ENCODE peak calls at places on chromosomes 6 and 20, in seven cellular contexts. I, Q, C, B, T, S and U are unnamed samples.

GRCh38 chr6:93896081-93896480 is 476.7 kb upstream of the EPHA7 start:
- DNase-seq in I (no peak), Q (no peak), C (no peak), B (no peak), T (no peak), S (no peak), U (no peak)

GRCh38 chr6:35173068-35174042 is 32.2 kb upstream of the TCP11 start:
- DNase-seq in I (no peak), Q (no peak), C (no peak), B (peak; percentile 24), T (no peak), S (no peak), U (no peak)

GRCh38 chr20:37464173-37464572 is 56.9 kb upstream of the NNAT start:
- DNase-seq in I (no peak), Q (no peak), C (no peak), B (no peak), T (no peak), S (no peak), U (no peak)

GRCh38 chr6:9659848-9660247 is 755.0 kb downstream of the TFAP2A start:
- DNase-seq in I (no peak), Q (no peak), C (no peak), B (no peak), T (no peak), S (no peak), U (no peak)

GRCh38 chr6:52728394-52728793 is 34.9 kb downstream of the GSTA2 start:
- DNase-seq in I (no peak), Q (no peak), C (no peak), B (no peak), T (no peak), S (no peak), U (no peak)

GRCh38 chr20:9515761-9516657 is 1.6 kb downstream of the LAMP5 start:
- DNase-seq in I (peak; percentile 6), Q (no peak), C (no peak), B (no peak), T (no peak), S (no peak), U (no peak)

GRCh38 chr6:113862112-113862511 is 5.0 kb downstream of the MARCKS start:
- DNase-seq in I (no peak), Q (no peak), C (no peak), B (no peak), T (no peak), S (no peak), U (no peak)

GRCh38 chr6:113358063-113358583 is 499.0 kb upstream of the MARCKS start:
- DNase-seq in I (no peak), Q (no peak), C (no peak), B (no peak), T (no peak), S (no peak), U (no peak)

GRCh38 chr20:37734228-37734980 is 40.6 kb downstream of the CTNNBL1 start:
- DNase-seq in I (no peak), Q (no peak), C (no peak), B (no peak), T (peak; percentile 34), S (no peak), U (no peak)

GRCh38 chr20:51272392-51272791 is 249.5 kb upstream of the KCNG1 start:
- DNase-seq in I (no peak), Q (no peak), C (no peak), B (no peak), T (no peak), S (no peak), U (no peak)

GRCh38 chr6:4599924-4600323 is 176.3 kb upstream of the CDYL start:
- DNase-seq in I (peak; percentile 89), Q (peak; percentile 26), C (no peak), B (no peak), T (no peak), S (no peak), U (no peak)

GRCh38 chr6:138307816-138308727 is 69.6 kb upstream of the SMIM28 start:
- DNase-seq in I (no peak), Q (no peak), C (no peak), B (no peak), T (no peak), S (peak; percentile 34), U (no peak)

GRCh38 chr6:47734826-47735481 is 36.6 kb downstream of the ADGRF4 start:
- DNase-seq in I (no peak), Q (no peak), C (no peak), B (no peak), T (no peak), S (no peak), U (no peak)

GRCh38 chr6:11207199-11207968 is 25.1 kb downstream of the NEDD9 start:
- DNase-seq in I (peak; percentile 96), Q (peak; percentile 84), C (no peak), B (no peak), T (peak; percentile 47), S (peak; percentile 83), U (no peak)

GRCh38 chr6:165702669-165703068 is 39.6 kb upstream of the PDE10A start:
- DNase-seq in I (no peak), Q (no peak), C (no peak), B (no peak), T (no peak), S (no peak), U (no peak)

GRCh38 chr6:127518710-127519468 is at the start of gene MTCL3:
- DNase-seq in I (no peak), Q (no peak), C (peak; percentile 69), B (no peak), T (peak; percentile 29), S (no peak), U (peak; percentile 33)

GRCh38 chr6:73640179-73640750 is 13.5 kb downstream of the SLC17A5 start:
- DNase-seq in I (no peak), Q (no peak), C (no peak), B (no peak), T (no peak), S (no peak), U (no peak)

GRCh38 chr6:34799547-34799946 is 7.7 kb downstream of the BLTP3A start:
- DNase-seq in I (no peak), Q (no peak), C (no peak), B (no peak), T (no peak), S (no peak), U (no peak)